ENCODE peak calls at places on chromosomes 11 and 22, in eight cellular contexts. Q, C, L, B, D, Z, I and M are unnamed samples.

GRCh38 chr11:44927174-44927661 is 23.5 kb downstream of the TP53I11 start:
- DNase-seq in Z (peak), C (peak), D (peak), B (peak), Q (peak), I (peak), L (peak), M (peak)

GRCh38 chr22:48218889-48219420 is 1456.5 kb downstream of the TBC1D22A start:
- DNase-seq in D (no peak), B (no peak), I (no peak), C (no peak), Z (no peak), Q (no peak), L (no peak), M (no peak)

GRCh38 chr11:110199184-110199981 is 97.0 kb downstream of the RDX start:
- DNase-seq in Z (no peak), Q (no peak), B (no peak), L (no peak), I (no peak), C (no peak), D (no peak), M (no peak)

GRCh38 chr22:27610863-27611786 is 190.4 kb downstream of the MN1 start:
- DNase-seq in L (no peak), C (no peak), Q (no peak), D (no peak), I (no peak), Z (no peak), B (no peak), M (no peak)

GRCh38 chr22:32695451-32695891 is 106.0 kb upstream of the TIMP3 start:
- DNase-seq in Q (no peak), L (no peak), B (no peak), Z (no peak), D (no peak), C (no peak), I (no peak), M (no peak)

GRCh38 chr22:32334640-32335365 is 22.9 kb upstream of the RFPL3 start:
- DNase-seq in D (no peak), C (no peak), L (no peak), Z (no peak), I (no peak), Q (no peak), B (no peak), M (peak)

GRCh38 chr22:23256986-23257888 is 76.9 kb downstream of the BCR start:
- DNase-seq in L (no peak), B (no peak), I (no peak), Z (no peak), Q (peak), C (no peak), D (peak), M (peak)

GRCh38 chr22:26235792-26236191 is 66.5 kb downstream of the SEZ6L start:
- DNase-seq in L (no peak), C (no peak), B (no peak), D (no peak), I (no peak), Z (no peak), Q (no peak), M (no peak)

GRCh38 chr22:47200273-47201051 is 438.0 kb downstream of the TBC1D22A start:
- DNase-seq in I (peak), L (no peak), B (no peak), C (no peak), D (no peak), Z (no peak), Q (no peak), M (peak)